ENCODE peak calls at places on chromosomes 3 and 15, in ten cellular contexts. V is GM23338, Q is A549, I is SK-N-SH, C is DND-41, M is IMR-90, R is OCI-LY7, O is fibroblast of lung, S is hepatocyte, Y is GM12878. W is an unnamed sample.

GRCh38 chr3:12558706-12559105 is 1.8 kb downstream of the MKRN2 start:
- DNase-seq in V (no peak), Q (no peak), I (no peak), C (no peak), M (no peak), R (no peak), O (no peak), S (no peak), Y (no peak), W (no peak)

GRCh38 chr3:177196473-177197040 is 725 bp downstream of the TBL1XR1 start:
- DNase-seq in V (peak; percentile 73), Q (peak; percentile 52), I (peak; percentile 79), C (peak; percentile 70), M (peak; percentile 44), R (peak; percentile 55), O (peak; percentile 48), S (peak; percentile 49), Y (no peak), W (peak; percentile 83)

GRCh38 chr3:195847061-195847950 is 35.6 kb upstream of the MUC4 start:
- DNase-seq in V (no peak), Q (peak; percentile 63), I (no peak), C (no peak), M (peak; percentile 26), R (no peak), O (peak; percentile 60), S (peak; percentile 58), Y (no peak), W (no peak)

GRCh38 chr15:76418352-76419140 is 82.0 kb downstream of the ISL2 start:
- DNase-seq in V (no peak), Q (no peak), I (no peak), C (peak; percentile 24), M (no peak), R (no peak), O (no peak), S (no peak), Y (no peak), W (no peak)

GRCh38 chr15:62532367-62532766 is 367.3 kb upstream of the C2CD4B start:
- DNase-seq in V (no peak), Q (no peak), I (no peak), C (no peak), M (no peak), R (no peak), O (no peak), S (no peak), Y (no peak), W (no peak)

GRCh38 chr15:50977157-50977556 is 68.7 kb downstream of the AP4E1 start:
- DNase-seq in V (no peak), Q (no peak), I (no peak), C (no peak), M (peak; percentile 54), R (no peak), O (no peak), S (no peak), Y (no peak), W (no peak)

GRCh38 chr15:66151809-66152208 is 101.7 kb downstream of the MEGF11 start:
- DNase-seq in V (peak; percentile 57), Q (peak; percentile 33), I (peak; percentile 50), C (no peak), M (no peak), R (no peak), O (no peak), S (no peak), Y (no peak), W (no peak)

GRCh38 chr15:99542828-99543227 is 23.0 kb upstream of the MEF2A start:
- DNase-seq in V (no peak), Q (no peak), I (no peak), C (no peak), M (peak; percentile 58), R (no peak), O (peak; percentile 28), S (no peak), Y (no peak), W (no peak)

GRCh38 chr3:190000861-190001196 is 119.9 kb downstream of the P3H2 start:
- DNase-seq in V (peak; percentile 30), Q (no peak), I (no peak), C (no peak), M (no peak), R (no peak), O (no peak), S (no peak), Y (no peak), W (no peak)

GRCh38 chr3:190000187-190000860 is 120.4 kb downstream of the P3H2 start:
- DNase-seq in V (no peak), Q (peak; percentile 69), I (no peak), C (no peak), M (no peak), R (no peak), O (no peak), S (no peak), Y (no peak), W (no peak)

GRCh38 chr3:189990826-189991225 is 129.9 kb downstream of the P3H2 start:
- DNase-seq in V (no peak), Q (no peak), I (no peak), C (no peak), M (no peak), R (no peak), O (no peak), S (no peak), Y (no peak), W (no peak)

GRCh38 chr3:189999718-190000117 is 121.0 kb downstream of the P3H2 start:
- DNase-seq in V (no peak), Q (peak; percentile 88), I (no peak), C (no peak), M (peak; percentile 62), R (no peak), O (no peak), S (no peak), Y (no peak), W (no peak)

DNA sequence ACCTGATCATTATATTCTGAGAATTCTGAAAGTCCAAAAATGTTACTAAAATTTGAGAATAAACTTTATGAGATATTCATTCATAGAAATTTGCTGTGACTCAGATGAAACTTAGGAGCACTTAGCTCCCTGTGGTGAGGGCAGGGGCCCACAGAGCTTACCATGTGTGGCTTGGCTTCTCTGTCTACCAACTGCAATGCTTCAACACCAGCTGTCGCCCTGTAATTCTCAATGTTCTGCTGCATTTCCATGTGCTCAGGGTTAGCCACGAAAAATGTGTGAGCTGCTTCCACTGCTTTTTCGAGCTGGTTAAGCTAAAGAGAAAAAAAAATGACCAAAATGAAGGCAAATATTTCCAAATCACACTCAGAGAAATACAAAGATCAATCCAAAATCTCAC is 125.6 kb downstream of the P3H2 start:
- DNase-seq in V (peak; percentile 41), Q (no peak), I (no peak), C (no peak), M (peak; percentile 42), R (no peak), O (peak; percentile 75), S (no peak), Y (no peak), W (no peak)
- H3K4me2 ChIP-seq in V (no peak overlapping the region), Q (peak overlapping the region; percentile 10), I (no peak overlapping the region), C (no peak overlapping the region), M (no peak overlapping the region), R (no peak overlapping the region), O (no peak overlapping the region), S (no peak overlapping the region), Y (no peak overlapping the region), W (no peak overlapping the region)

GRCh38 chr15:80780416-80781221 is 1.4 kb downstream of the CEMIP start:
- DNase-seq in V (peak; percentile 89), Q (peak; percentile 41), I (peak; percentile 64), C (no peak), M (peak; percentile 62), R (no peak), O (peak; percentile 53), S (peak; percentile 85), Y (no peak), W (no peak)

GRCh38 chr15:80777836-80778620 is 1.1 kb upstream of the CEMIP start:
- DNase-seq in V (no peak), Q (no peak), I (no peak), C (no peak), M (no peak), R (no peak), O (no peak), S (no peak), Y (no peak), W (no peak)

GRCh38 chr15:80778964-80779657 is at the start of gene CEMIP:
- DNase-seq in V (peak; percentile 90), Q (peak; percentile 81), I (peak; percentile 94), C (no peak), M (peak; percentile 76), R (no peak), O (peak; percentile 66), S (peak; percentile 91), Y (no peak), W (no peak)

GRCh38 chr15:80778621-80778963 is 578 bp upstream of the CEMIP start:
- DNase-seq in V (no peak), Q (peak; percentile 12), I (no peak), C (no peak), M (no peak), R (no peak), O (no peak), S (no peak), Y (no peak), W (no peak)

DNA sequence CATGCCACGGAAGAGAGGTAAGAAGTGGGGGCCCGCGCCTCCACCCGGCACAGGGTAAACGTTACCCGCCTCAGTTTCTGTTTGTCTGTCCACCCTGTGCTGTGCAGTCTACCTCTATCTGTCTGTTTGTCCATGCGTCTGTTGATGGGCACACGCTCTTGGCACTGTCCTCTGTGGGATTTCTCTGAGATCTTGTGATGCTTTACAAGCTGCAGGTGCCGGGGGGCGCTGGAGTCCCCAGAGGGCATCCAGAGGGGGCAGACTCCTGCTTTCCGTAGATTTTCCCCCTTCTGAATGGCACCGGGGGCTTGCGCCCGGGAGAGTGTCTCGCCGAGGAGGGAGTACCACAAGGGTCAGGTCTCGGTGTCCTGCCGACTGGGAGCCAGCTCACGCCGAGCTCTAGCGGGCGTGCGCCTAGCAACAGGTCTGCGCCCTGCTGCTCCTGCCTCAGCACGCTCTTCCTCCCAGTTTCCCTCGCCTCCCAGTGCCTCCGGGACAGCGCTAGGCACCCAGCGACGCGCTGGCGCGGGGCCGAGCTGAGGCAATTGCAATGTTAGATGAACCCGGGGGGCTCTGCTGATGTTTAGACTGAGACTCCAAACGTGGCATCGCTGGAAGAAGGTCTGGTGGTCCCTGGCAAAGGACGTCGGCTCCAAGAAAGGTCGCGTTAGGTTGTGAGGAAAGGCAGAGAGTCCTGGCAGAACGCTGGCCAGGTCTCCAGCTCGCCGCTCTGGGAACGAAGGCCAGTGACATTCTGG is 667 bp downstream of the CEMIP start:
- DNase-seq in V (peak; percentile 63), Q (peak; percentile 49), I (peak; percentile 74), C (no peak), M (peak; percentile 43), R (no peak), O (peak; percentile 25), S (peak; percentile 49), Y (no peak), W (no peak)
- H3K4me2 ChIP-seq in V (peak overlapping the region; percentile 98), Q (peak overlapping the region; percentile 98), I (peak overlapping the region; percentile 98), C (no peak overlapping the region), M (peak overlapping the region; percentile 78), R (no peak overlapping the region), O (peak overlapping the region; percentile 42), S (peak overlapping the region; percentile 100), Y (no peak overlapping the region), W (no peak overlapping the region)

GRCh38 chr3:71225951-71226564 is 357.5 kb downstream of the FOXP1 start:
- DNase-seq in V (no peak), Q (no peak), I (no peak), C (no peak), M (peak; percentile 38), R (no peak), O (peak; percentile 39), S (no peak), Y (no peak), W (no peak)
- H3K4me2 ChIP-seq in V (no peak overlapping the region), Q (no peak overlapping the region), I (no peak overlapping the region), C (peak overlapping the region; percentile 61), M (peak overlapping the region; percentile 80), R (no peak overlapping the region), O (peak overlapping the region; percentile 76), S (peak overlapping the region; percentile 6), Y (peak overlapping the region; percentile 91), W (no peak overlapping the region)

GRCh38 chr3:123520656-123521055 is 64.2 kb downstream of the HACD2 start:
- DNase-seq in V (no peak), Q (no peak), I (no peak), C (no peak), M (peak; percentile 19), R (no peak), O (no peak), S (no peak), Y (no peak), W (no peak)
- H3K4me2 ChIP-seq in V (no peak overlapping the region), Q (no peak overlapping the region), I (no peak overlapping the region), C (no peak overlapping the region), M (no peak overlapping the region), R (no peak overlapping the region), O (no peak overlapping the region), S (no peak overlapping the region), Y (no peak overlapping the region), W (no peak overlapping the region)

W was measured in Karpas-422.